ENCODE peak calls at places on chromosomes 5 and 9, in eight cellular contexts. X is CD4-positive, alpha-beta T cell; R is AG04450; H is H9; Y is heart right ventricle; B is GM10248; F is cardiac fibroblast; U is ascending aorta. I is an unnamed sample.

GRCh38 chr5:115087951-115088350 is 81.8 kb downstream of the TRIM36 start:
- DNase-seq in U (no peak), X (no peak), B (no peak), H (no peak), Y (no peak), R (no peak), F (no peak), I (peak)

GRCh38 chr5:170498811-170499210 is 5.0 kb upstream of the KCNIP1 start:
- DNase-seq in H (no peak), X (no peak), Y (no peak), B (no peak), R (no peak), F (no peak), U (no peak), I (no peak)

GRCh38 chr9:114928092-114928491 is 2.3 kb downstream of the TNFSF8 start:
- DNase-seq in F (no peak), U (no peak), Y (no peak), B (no peak), R (no peak), X (no peak), H (no peak), I (no peak)

GRCh38 chr9:113668057-113668456 is 204.5 kb downstream of the RGS3 start:
- DNase-seq in Y (no peak), U (no peak), B (no peak), X (no peak), H (no peak), R (no peak), F (no peak), I (no peak)

GRCh38 chr5:59367791-59368394 is 525.6 kb downstream of the PDE4D start:
- DNase-seq in R (peak), F (peak), H (peak), B (peak), U (no peak), X (peak), Y (no peak), I (peak)

GRCh38 chr9:92455217-92455616 is 27.1 kb downstream of the ASPN start:
- DNase-seq in B (no peak), Y (no peak), X (no peak), H (peak), U (no peak), F (no peak), R (no peak), I (no peak)

GRCh38 chr5:68845121-68845520 is 248.7 kb upstream of the SLC30A5 start:
- DNase-seq in X (no peak), U (no peak), B (no peak), Y (no peak), H (no peak), F (no peak), R (no peak), I (no peak)

GRCh38 chr9:23663536-23663935 is 162.5 kb downstream of the ELAVL2 start:
- DNase-seq in F (no peak), U (no peak), Y (no peak), H (no peak), R (no peak), B (no peak), X (no peak), I (no peak)

GRCh38 chr5:163377982-163378381 is 59.4 kb upstream of the CCNG1 start:
- DNase-seq in B (no peak), U (no peak), Y (no peak), R (no peak), F (no peak), H (peak), X (no peak), I (no peak)

GRCh38 chr5:13278148-13278547 is 666.3 kb downstream of the DNAH5 start:
- DNase-seq in U (no peak), B (no peak), H (no peak), F (no peak), R (no peak), X (no peak), Y (no peak), I (no peak)

GRCh38 chr5:102715405-102715804 is 39.7 kb upstream of the PAM start:
- DNase-seq in U (no peak), X (no peak), B (no peak), Y (no peak), H (no peak), F (peak), R (peak), I (no peak)

GRCh38 chr9:78791779-78792178 is 494.9 kb downstream of the PSAT1 start:
- DNase-seq in Y (no peak), B (no peak), F (peak), R (no peak), X (no peak), H (no peak), U (no peak), I (no peak)

GRCh38 chr5:107982703-107983425 is 312.1 kb upstream of the EFNA5 start:
- DNase-seq in F (no peak), X (no peak), R (no peak), Y (no peak), H (no peak), U (no peak), B (no peak), I (no peak)

GRCh38 chr5:157130933-157131332 is 11.7 kb downstream of the MED7 start:
- DNase-seq in H (no peak), B (no peak), Y (no peak), R (no peak), U (no peak), X (no peak), F (no peak), I (no peak)

GRCh38 chr5:32710859-32711692 is at the start of gene NPR3:
- DNase-seq in H (no peak), B (no peak), X (no peak), R (no peak), Y (peak), U (peak), F (peak), I (peak)

GRCh38 chr9:117555964-117556629 is 141.2 kb upstream of the ASTN2 start:
- DNase-seq in Y (peak), U (no peak), H (peak), B (peak), F (peak), X (peak), R (no peak), I (peak)

GRCh38 chr9:111966324-111966723 is 69.7 kb downstream of the UGCG start:
- DNase-seq in H (no peak), X (no peak), U (no peak), B (no peak), F (no peak), R (no peak), Y (no peak), I (no peak)

GRCh38 chr9:136578620-136578914 is 32.7 kb upstream of the NOTCH1 start:
- DNase-seq in B (no peak), X (no peak), U (no peak), F (no peak), H (no peak), R (no peak), Y (no peak), I (no peak)
- TF ChIP-seq CTCF in B (no peak), X (no peak), U (no peak), F (no peak), H (no peak), R (no peak), Y (no peak), I (no peak)

DNA sequence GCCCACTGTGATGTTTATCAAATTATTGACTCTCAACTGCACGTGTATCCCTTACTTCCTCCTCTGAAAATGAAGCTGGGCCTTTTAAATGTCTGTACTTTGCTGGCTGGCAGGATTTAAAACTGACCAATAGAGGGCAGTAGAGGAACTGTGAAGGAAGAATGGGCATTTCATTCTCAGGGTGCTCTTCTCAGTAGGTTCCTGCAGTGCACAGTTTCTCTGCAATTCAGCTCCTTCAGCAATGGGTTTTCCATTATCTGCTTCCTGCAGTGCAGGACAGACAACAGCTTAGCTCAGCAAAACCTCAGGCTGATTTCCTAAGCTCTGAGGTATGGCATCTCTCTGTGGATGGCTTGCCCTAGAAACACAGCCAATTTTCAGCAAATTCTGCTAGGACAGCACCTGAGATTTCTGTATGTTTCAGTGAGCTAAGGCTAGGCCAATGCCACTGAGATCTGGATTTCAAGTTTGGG is 298.4 kb upstream of the PRDM9 start:
- DNase-seq in Y (no peak), U (no peak), H (peak), X (no peak), B (peak), R (no peak), F (peak), I (peak)
- TF ChIP-seq CTCF in Y (peak), U (no peak), H (peak), X (no peak), B (peak), R (peak), F (peak), I (peak)

DNA sequence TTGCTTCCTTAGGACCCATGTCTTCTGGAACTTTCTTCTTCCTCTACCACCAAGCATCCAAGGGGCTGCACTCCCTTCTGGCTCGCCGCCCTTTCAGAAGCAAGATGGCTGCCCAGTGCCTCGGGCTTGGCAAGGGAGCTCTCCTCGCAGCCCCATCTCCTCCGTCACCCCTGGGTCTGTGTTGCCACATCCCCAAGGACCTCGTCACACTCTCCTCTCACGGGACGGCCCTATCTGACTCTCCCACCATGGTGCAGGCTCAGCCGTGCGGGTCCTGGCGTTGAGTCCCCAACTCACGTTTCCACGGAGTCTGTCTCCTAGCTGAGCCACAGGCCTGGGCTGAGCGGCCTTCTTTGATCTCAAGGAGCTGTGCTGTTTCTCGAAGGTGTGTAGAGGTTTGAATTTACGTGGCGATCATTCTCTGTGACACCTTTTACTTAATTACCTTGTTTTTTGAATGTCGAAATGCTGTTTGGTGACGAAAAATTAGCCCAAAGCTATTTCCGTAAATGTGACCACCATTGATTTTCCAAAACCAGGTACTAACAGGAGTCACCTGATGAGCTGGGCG is 15.0 kb upstream of the SCGB3A1 start:
- DNase-seq in X (no peak), H (no peak), F (no peak), Y (peak), U (no peak), B (no peak), R (no peak), I (no peak)
- TF ChIP-seq CTCF in X (no peak), H (no peak), F (no peak), Y (no peak), U (no peak), B (peak), R (no peak), I (no peak)

DNA sequence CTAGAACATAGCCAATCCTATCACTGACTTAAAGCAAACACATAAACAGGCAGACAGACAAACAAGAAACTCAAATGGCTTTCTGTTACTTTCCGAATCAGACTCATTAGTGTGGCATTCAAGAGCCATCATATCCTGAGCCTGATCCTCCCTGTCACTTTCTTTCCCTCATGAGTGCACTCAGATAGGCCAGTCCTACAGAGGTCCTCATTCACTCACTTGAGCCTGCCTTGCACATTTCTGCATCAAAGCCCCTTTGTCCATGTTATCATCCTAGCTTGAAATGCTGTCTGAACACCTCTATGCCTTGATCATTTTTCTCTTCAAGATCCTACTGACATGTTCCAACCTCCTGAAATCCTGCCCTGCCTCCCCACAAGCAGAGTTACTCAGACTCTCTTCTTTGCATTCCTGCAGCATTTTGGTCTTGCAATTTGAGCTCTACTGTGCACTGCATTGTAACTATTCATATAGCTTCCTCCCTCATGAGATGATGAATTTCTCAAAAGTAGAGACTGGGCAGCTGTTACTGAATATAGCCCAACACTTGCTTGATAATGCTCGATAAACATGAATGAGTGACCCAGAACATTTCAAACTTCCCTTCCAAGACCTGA is 126.9 kb downstream of the PALM2AKAP2 start:
- DNase-seq in F (peak), B (no peak), U (no peak), Y (no peak), R (no peak), H (no peak), X (no peak), I (no peak)
- TF ChIP-seq CTCF in F (no peak), B (peak), U (no peak), Y (no peak), R (no peak), H (no peak), X (no peak), I (no peak)

DNA sequence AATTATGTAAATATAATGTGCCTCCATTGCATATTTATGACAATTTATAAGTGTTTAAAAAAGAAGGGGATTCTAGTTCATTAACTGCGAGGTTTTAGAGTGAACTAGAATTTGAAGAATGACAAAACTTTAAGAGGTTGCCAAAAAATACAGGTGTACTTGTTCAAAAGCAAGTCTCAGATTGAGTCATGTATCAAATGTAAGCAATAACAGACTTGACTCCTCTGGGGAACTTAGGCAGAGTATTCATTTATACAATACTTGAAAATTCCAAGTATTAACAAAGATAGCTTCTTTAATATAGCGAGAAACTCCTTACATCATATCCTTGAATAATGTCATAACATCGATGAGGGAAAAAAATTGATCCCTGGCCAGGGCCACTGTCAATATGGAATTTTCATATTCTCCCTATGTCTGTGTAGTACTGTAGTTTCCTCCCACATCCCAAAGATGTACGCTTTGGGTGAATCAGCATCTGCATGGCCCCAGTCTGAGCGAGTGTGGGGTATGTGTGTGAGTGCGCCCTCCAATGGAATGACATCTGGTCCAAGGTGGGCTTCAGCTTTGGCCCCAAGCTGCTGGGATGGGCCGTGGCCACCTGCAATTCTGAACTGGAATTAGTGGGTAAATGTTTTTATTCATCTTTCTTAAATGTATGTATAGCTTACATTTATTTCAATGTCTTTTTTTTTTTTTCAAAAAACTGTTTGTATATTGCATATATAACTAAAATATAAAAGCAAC is 70.1 kb downstream of the RIC1 start:
- DNase-seq in B (no peak), Y (no peak), X (no peak), U (no peak), F (peak), R (peak), H (no peak), I (no peak)
- TF ChIP-seq CTCF in B (no peak), Y (no peak), X (no peak), U (no peak), F (no peak), R (no peak), H (no peak), I (no peak)

GRCh38 chr5:149474198-149474597 is 77.0 kb downstream of the CSNK1A1 start:
- DNase-seq in B (no peak), U (peak), F (no peak), Y (no peak), H (no peak), X (no peak), R (no peak), I (no peak)
- TF ChIP-seq CTCF in B (no peak), U (no peak), F (no peak), Y (no peak), H (no peak), X (no peak), R (no peak), I (no peak)

DNA sequence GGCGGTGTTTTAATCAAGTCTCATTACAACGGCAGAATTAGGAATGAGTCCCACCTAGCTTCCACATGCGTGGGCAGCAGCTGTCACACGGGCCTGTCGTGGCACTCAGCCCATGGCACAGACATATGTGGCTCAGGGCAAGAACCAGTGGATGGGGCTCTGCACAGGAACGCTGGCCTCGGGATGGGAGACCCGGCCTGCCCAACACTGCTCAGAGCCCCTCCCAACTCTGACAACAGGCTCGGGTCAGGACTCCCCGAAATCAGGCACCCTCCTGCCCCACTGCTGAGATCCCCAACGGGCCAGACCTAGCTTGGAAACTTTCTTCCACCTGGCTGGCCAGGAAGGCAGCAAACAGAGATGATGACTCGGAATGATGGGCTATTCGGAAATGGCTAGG is 4.9 kb upstream of the SURF6 start:
- DNase-seq in F (no peak), Y (no peak), B (no peak), R (no peak), X (no peak), U (no peak), H (no peak), I (no peak)
- TF ChIP-seq CTCF in F (no peak), Y (no peak), B (no peak), R (no peak), X (no peak), U (no peak), H (no peak), I (no peak)

GRCh38 chr9:121718501-121718900 is 67.1 kb downstream of the DAB2IP start:
- DNase-seq in B (no peak), Y (no peak), U (no peak), F (no peak), H (no peak), R (no peak), X (no peak), I (no peak)
- TF ChIP-seq CTCF in B (no peak), Y (no peak), U (no peak), F (no peak), H (no peak), R (no peak), X (no peak), I (no peak)

I was measured in neural crest cell.